ENCODE peak calls at places on chromosome 7, in nine cellular contexts. Q is uterus; R is CD8-positive, alpha-beta T cell; H is cardiac fibroblast; N is fibroblast of pulmonary artery; D is GM10248; V is PC-9; W is stomach; L is foreskin keratinocyte. E is an unnamed sample.

GRCh38 chr7:20275637-20276036 is 55.1 kb upstream of the ITGB8 start:
- DNase-seq in Q (no peak), W (no peak), R (no peak), L (no peak), H (no peak), V (no peak), N (no peak), D (no peak), E (no peak)

GRCh38 chr7:27608776-27609495 is 53.7 kb downstream of the HIBADH start:
- DNase-seq in N (no peak), Q (no peak), H (peak; percentile 41), R (no peak), L (no peak), W (no peak), D (no peak), V (peak; percentile 67), E (peak; percentile 48)

GRCh38 chr7:30564243-30564892 is 30.3 kb upstream of the GARS1 start:
- DNase-seq in Q (peak; percentile 81), W (peak; percentile 87), R (peak; percentile 61), D (peak; percentile 82), N (peak; percentile 92), L (no peak), H (peak; percentile 91), V (peak; percentile 74), E (peak; percentile 94)

GRCh38 chr7:75531359-75531821 is 39.3 kb downstream of the SPDYE5 start:
- DNase-seq in D (no peak), N (no peak), L (peak; percentile 14), H (no peak), V (peak; percentile 94), W (no peak), Q (no peak), R (no peak), E (peak; percentile 2)

GRCh38 chr7:77482015-77482414 is 55.1 kb upstream of the PTPN12 start:
- DNase-seq in L (peak; percentile 71), V (peak; percentile 95), W (peak; percentile 69), R (no peak), D (no peak), H (peak; percentile 19), Q (no peak), N (peak; percentile 42), E (peak; percentile 46)

GRCh38 chr7:142646274-142646895 is 102.9 kb upstream of the PRSS1 start:
- DNase-seq in L (no peak), R (no peak), H (no peak), V (no peak), D (no peak), N (no peak), W (no peak), Q (no peak), E (no peak)

GRCh38 chr7:129649128-129649690 is 37.7 kb downstream of the NRF1 start:
- DNase-seq in L (no peak), D (no peak), Q (no peak), R (no peak), V (no peak), N (no peak), W (no peak), H (no peak), E (no peak)

GRCh38 chr7:117774943-117775342 is 98.3 kb downstream of the CTTNBP2 start:
- DNase-seq in L (no peak), H (no peak), R (no peak), D (no peak), N (no peak), W (no peak), V (no peak), Q (no peak), E (no peak)

GRCh38 chr7:69186974-69187373 is 411.3 kb upstream of the AUTS2 start:
- DNase-seq in H (no peak), R (no peak), W (no peak), Q (no peak), V (no peak), L (no peak), D (no peak), N (no peak), E (no peak)

GRCh38 chr7:83326223-83326622 is 163.5 kb upstream of the PCLO start:
- DNase-seq in N (no peak), W (no peak), R (no peak), H (no peak), Q (no peak), V (no peak), L (no peak), D (no peak), E (peak; percentile 2)

GRCh38 chr7:158746957-158747356 is 42.4 kb upstream of the NCAPG2 start:
- DNase-seq in Q (no peak), N (no peak), H (no peak), W (no peak), V (no peak), R (no peak), D (no peak), L (no peak), E (no peak)

GRCh38 chr7:46071601-46072000 is 150.5 kb upstream of the IGFBP3 start:
- DNase-seq in W (no peak), N (peak; percentile 32), H (no peak), R (no peak), D (no peak), L (peak; percentile 15), Q (no peak), V (peak; percentile 78), E (peak; percentile 67)

GRCh38 chr7:69941077-69941476 is 342.8 kb downstream of the AUTS2 start:
- DNase-seq in V (no peak), W (no peak), D (no peak), Q (no peak), L (no peak), H (no peak), R (no peak), N (no peak), E (no peak)

GRCh38 chr7:120920588-120920987 is 30.0 kb upstream of the ING3 start:
- DNase-seq in N (no peak), D (no peak), H (no peak), L (no peak), V (no peak), Q (no peak), W (no peak), R (no peak), E (no peak)

GRCh38 chr7:158386355-158386618 is 201.3 kb downstream of the PTPRN2 start:
- DNase-seq in N (no peak), H (no peak), V (no peak), L (no peak), D (no peak), R (no peak), Q (no peak), W (no peak), E (no peak)

GRCh38 chr7:104629393-104629792 is 301.0 kb downstream of the LHFPL3 start:
- DNase-seq in W (no peak), D (no peak), V (no peak), N (no peak), R (no peak), Q (no peak), H (no peak), L (no peak), E (no peak)

GRCh38 chr7:33192695-33193291 is 63.4 kb downstream of the BBS9 start:
- DNase-seq in V (no peak), L (no peak), Q (no peak), W (no peak), N (no peak), H (no peak), D (no peak), R (no peak), E (no peak)

GRCh38 chr7:129502708-129503685 is 666 bp downstream of the SMKR1 start:
- DNase-seq in D (peak; percentile 48), V (no peak), W (peak; percentile 25), N (no peak), Q (no peak), H (no peak), R (no peak), L (no peak), E (no peak)

DNA sequence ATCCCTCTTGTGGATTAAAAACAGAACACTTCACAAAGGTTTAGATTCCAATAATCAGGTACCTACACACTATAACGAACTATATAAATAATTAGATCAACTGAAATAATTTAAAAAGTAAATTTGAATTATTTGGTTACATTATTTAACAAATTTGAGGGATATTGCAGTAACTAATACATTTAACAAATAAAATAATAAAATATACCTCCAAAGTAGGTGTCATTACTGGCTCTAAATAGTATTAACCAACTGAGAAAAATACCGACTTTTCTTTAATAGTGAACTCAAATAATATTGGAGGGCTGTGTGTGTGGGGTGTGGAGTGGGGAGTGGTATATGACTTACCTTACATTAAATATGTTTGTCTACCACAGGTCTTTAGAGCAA is 306.9 kb downstream of the SEMA3D start:
- DNase-seq in V (no peak), N (no peak), D (no peak), Q (no peak), W (no peak), H (no peak), L (no peak), R (no peak), E (no peak)
- TF ChIP-seq CTCF in V (no peak), N (no peak), D (no peak), Q (no peak), W (no peak), H (no peak), L (no peak), R (no peak), E (no peak)

GRCh38 chr7:101816499-101817030 is 861 bp upstream of the CUX1 start:
- DNase-seq in N (peak; percentile 38), D (peak; percentile 69), W (peak; percentile 65), Q (peak; percentile 58), R (no peak), V (no peak), H (peak; percentile 55), L (no peak), E (peak; percentile 29)
- TF ChIP-seq CTCF in N (no peak), D (peak; percentile 64), W (no peak), Q (peak; percentile 28), R (no peak), V (no peak), H (no peak), L (peak; percentile 26), E (no peak)

DNA sequence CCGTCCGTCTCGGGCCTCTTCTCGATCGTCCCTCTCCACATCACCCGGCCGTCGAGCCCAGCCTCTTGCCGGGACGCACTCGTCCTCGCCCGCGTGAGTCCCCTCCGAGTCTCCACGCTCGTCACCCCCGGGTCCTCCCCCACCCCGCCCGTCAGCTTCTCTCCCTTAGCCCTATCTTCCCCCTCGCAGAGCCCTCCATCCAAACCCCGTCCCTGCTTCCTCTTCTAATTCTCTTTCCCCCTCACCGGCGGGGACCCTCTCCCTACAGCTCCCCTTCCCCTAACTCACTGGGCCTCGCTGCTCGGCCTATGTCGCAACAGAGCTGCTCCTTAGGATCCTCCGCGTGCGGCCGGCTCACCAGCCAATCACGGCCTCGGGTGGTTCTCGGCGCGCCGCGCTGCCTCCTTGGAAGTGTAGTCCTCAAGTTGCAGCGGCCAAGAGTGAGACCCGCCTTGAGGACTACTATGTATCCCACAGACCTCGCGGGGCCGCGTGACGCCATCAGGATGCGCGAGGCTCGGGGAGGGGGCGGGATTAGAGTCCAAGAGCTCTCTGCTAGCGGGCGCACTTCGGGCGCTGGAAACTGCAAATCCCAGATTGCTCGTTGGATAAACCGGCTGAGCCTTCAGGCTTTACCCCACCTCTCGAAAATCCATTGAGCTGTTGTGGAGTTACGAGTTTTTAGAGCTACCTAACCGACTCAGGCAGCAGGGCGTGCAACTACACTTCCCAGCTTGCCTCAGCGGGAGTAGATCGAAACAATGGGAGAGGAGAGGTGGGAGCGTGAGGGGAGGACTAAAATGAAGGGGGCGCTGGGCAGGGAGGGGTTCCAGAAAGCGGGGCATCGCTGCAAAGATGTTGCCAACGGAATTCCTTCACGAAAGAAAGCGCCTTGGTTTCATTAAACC is at the start of gene ABCF2:
- DNase-seq in W (peak; percentile 99), V (peak; percentile 99), N (peak; percentile 99), H (peak; percentile 99), L (peak; percentile 97), D (peak; percentile 98), Q (peak; percentile 99), R (peak; percentile 95), E (peak; percentile 99)
- TF ChIP-seq CTCF in W (no peak), V (no peak), N (no peak), H (no peak), L (peak; percentile 8), D (no peak), Q (peak; percentile 45), R (no peak), E (peak; percentile 1)

GRCh38 chr7:92767427-92767826 is 68.9 kb downstream of the CDK6 start:
- DNase-seq in L (no peak), W (no peak), V (no peak), N (peak; percentile 22), R (no peak), Q (no peak), H (no peak), D (no peak), E (peak; percentile 54)
- TF ChIP-seq CTCF in L (peak; percentile 48), W (no peak), V (no peak), N (no peak), R (no peak), Q (no peak), H (no peak), D (no peak), E (peak; percentile 19)